ENCODE peak calls at places on chromosomes 6 and 20, in five cellular contexts. J is M059J, N is activated T-cell treated with anti-CD3 and anti-CD28 coated beads for 1 hour, C is neural crest cell, D is heart right ventricle. U is an unnamed sample.
A peak's percentile ranks its signal among the peaks of the same experiment; 100 is the strongest.

GRCh38 chr6:148240463-148240845 is 102.2 kb upstream of the SASH1 start:
- DNase-seq in J (peak; percentile 25), N (no peak), C (no peak), D (peak; percentile 25), U (no peak)

GRCh38 chr6:25054469-25054868 is 118.7 kb upstream of the RIPOR2 start:
- DNase-seq in J (peak; percentile 94), N (no peak), D (no peak), C (no peak), U (no peak)

GRCh38 chr6:165837948-165838745 is 175.1 kb upstream of the PDE10A start:
- DNase-seq in D (no peak), J (no peak), C (no peak), N (no peak), U (no peak)

GRCh38 chr6:159007510-159007909 is 7.5 kb upstream of the RSPH3 start:
- DNase-seq in C (no peak), D (no peak), N (no peak), J (no peak), U (no peak)

GRCh38 chr6:112839525-112839961 is 492.4 kb downstream of the RFPL4B start:
- DNase-seq in C (no peak), N (no peak), D (no peak), J (peak; percentile 82), U (no peak)

GRCh38 chr6:42140756-42141602 is 1.4 kb downstream of the C6orf132 start:
- DNase-seq in C (no peak), N (no peak), J (no peak), D (no peak), U (no peak)

GRCh38 chr6:110097443-110097842 is 82.0 kb downstream of the WASF1 start:
- DNase-seq in N (no peak), C (no peak), J (no peak), D (no peak), U (no peak)

GRCh38 chr6:38786486-38786885 is 71.4 kb downstream of the DNAH8 start:
- DNase-seq in J (no peak), C (no peak), D (no peak), N (no peak), U (no peak)

GRCh38 chr20:61134286-61135035 is 117.6 kb upstream of the CDH4 start:
- DNase-seq in J (no peak), N (no peak), D (no peak), C (no peak), U (no peak)

GRCh38 chr6:36914227-36914794 is 28.6 kb downstream of the C6orf89 start:
- DNase-seq in N (no peak), C (no peak), J (peak; percentile 91), D (no peak), U (no peak)

GRCh38 chr6:69917834-69918233 is 51.5 kb downstream of the COL19A1 start:
- DNase-seq in J (peak; percentile 91), D (no peak), C (no peak), N (no peak), U (no peak)

GRCh38 chr6:95905132-95905531 is 110.6 kb upstream of the FUT9 start:
- DNase-seq in J (no peak), D (no peak), C (no peak), N (no peak), U (no peak)

GRCh38 chr6:37141291-37142046 is 28.5 kb upstream of the PIM1 start:
- DNase-seq in D (no peak), C (no peak), N (no peak), J (peak; percentile 73), U (no peak)

GRCh38 chr20:7879883-7880282 is 60.4 kb downstream of the HAO1 start:
- DNase-seq in C (no peak), D (no peak), N (no peak), J (peak; percentile 57), U (no peak)

GRCh38 chr6:37426945-37427510 is 6.0 kb upstream of the CMTR1 start:
- DNase-seq in D (no peak), N (no peak), C (no peak), J (no peak), U (no peak)

GRCh38 chr6:55388161-55388560 is 60.9 kb downstream of the GFRAL start:
- DNase-seq in D (no peak), C (no peak), J (no peak), N (no peak), U (no peak)

GRCh38 chr6:163675611-163676010 is 261.1 kb downstream of the QKI start:
- DNase-seq in J (no peak), C (no peak), N (no peak), D (no peak), U (no peak)

GRCh38 chr6:142746524-142746923 is 198.5 kb downstream of the HIVEP2 start:
- DNase-seq in J (peak; percentile 42), C (no peak), N (no peak), D (no peak), U (peak; percentile 39)

GRCh38 chr6:105882071-105882803 is 203.9 kb upstream of the PRDM1 start:
- DNase-seq in C (no peak), N (no peak), D (no peak), J (no peak), U (no peak)

GRCh38 chr6:41039060-41039998 is at the start of gene UNC5CL:
- DNase-seq in D (no peak), C (peak; percentile 33), N (peak; percentile 45), J (peak; percentile 60), U (peak; percentile 55)

GRCh38 chr6:106894978-106895702 is 79.4 kb downstream of the CD24 start:
- DNase-seq in N (no peak), J (peak; percentile 52), D (no peak), C (no peak), U (no peak)

GRCh38 chr20:50126662-50127061 is 13.7 kb upstream of the UBE2V1 start:
- DNase-seq in D (no peak), C (no peak), N (no peak), J (no peak), U (no peak)

GRCh38 chr6:32700391-32701040 is 34.1 kb upstream of the HLA-DQB1 start:
- DNase-seq in N (no peak), C (peak; percentile 48), J (peak; percentile 65), D (no peak), U (no peak)

GRCh38 chr20:24379116-24379927 is 90.1 kb upstream of the SYNDIG1 start:
- DNase-seq in C (no peak), N (no peak), D (peak; percentile 20), J (peak; percentile 55), U (no peak)